ENCODE peak calls at places on chromosomes 12 and 14, in six cellular contexts. G is GM23248, K is PC-3, R is neural progenitor cell, Z is SK-N-SH, B is HCT116. C is an unnamed sample.
A peak's percentile ranks its signal among the peaks of the same experiment; 100 is the strongest.

GRCh38 chr12:104737113-104737512 is 221.0 kb downstream of the SLC41A2 start:
- DNase-seq in G (no peak), K (no peak), R (no peak), Z (no peak), B (no peak), C (no peak)

GRCh38 chr12:12334710-12335040 is 15.4 kb downstream of the MANSC1 start:
- DNase-seq in G (no peak), K (no peak), R (no peak), Z (no peak), B (no peak), C (no peak)

GRCh38 chr12:101671157-101671791 is 26.2 kb upstream of the CHPT1 start:
- DNase-seq in G (no peak), K (no peak), R (no peak), Z (no peak), B (no peak), C (peak; percentile 51)

GRCh38 chr12:110693731-110694130 is 4.8 kb upstream of the HVCN1 start:
- DNase-seq in G (no peak), K (no peak), R (no peak), Z (peak; percentile 61), B (no peak), C (no peak)

GRCh38 chr12:10722502-10722904 is 620 bp downstream of the YBX3 start:
- DNase-seq in G (peak; percentile 88), K (peak; percentile 48), R (peak; percentile 59), Z (peak; percentile 23), B (no peak), C (peak; percentile 47)

GRCh38 chr12:59181378-59181777 is 261.1 kb upstream of the LRIG3 start:
- DNase-seq in G (no peak), K (no peak), R (no peak), Z (no peak), B (no peak), C (peak; percentile 23)

GRCh38 chr12:89875809-89876208 is 167.2 kb upstream of the ATP2B1 start:
- DNase-seq in G (no peak), K (no peak), R (no peak), Z (no peak), B (no peak), C (no peak)

GRCh38 chr12:115572440-115572839 is 705.1 kb downstream of the MED13L start:
- DNase-seq in G (peak; percentile 4), K (no peak), R (no peak), Z (no peak), B (no peak), C (no peak)

GRCh38 chr14:65204056-65204455 is 101.7 kb upstream of the MAX start:
- DNase-seq in G (no peak), K (no peak), R (no peak), Z (no peak), B (no peak), C (no peak)

GRCh38 chr14:23349156-23349845 is 3.4 kb downstream of the SLC22A17 start:
- DNase-seq in G (no peak), K (no peak), R (no peak), Z (no peak), B (no peak), C (no peak)

GRCh38 chr12:53115112-53115890 is 12.0 kb downstream of the SOAT2 start:
- DNase-seq in G (no peak), K (no peak), R (peak; percentile 33), Z (no peak), B (no peak), C (no peak)

GRCh38 chr14:102095231-102095870 is 8.5 kb upstream of the HSP90AA1 start:
- DNase-seq in G (peak; percentile 68), K (peak; percentile 37), R (no peak), Z (no peak), B (no peak), C (no peak)

GRCh38 chr12:89472508-89472907 is 52.1 kb downstream of the GALNT4 start:
- DNase-seq in G (peak; percentile 87), K (peak; percentile 37), R (no peak), Z (no peak), B (no peak), C (no peak)

GRCh38 chr14:95408731-95409471 is 89.2 kb upstream of the CLMN start:
- DNase-seq in G (no peak), K (no peak), R (no peak), Z (no peak), B (no peak), C (no peak)

GRCh38 chr14:99383457-99384428 is 96.9 kb downstream of the SETD3 start:
- DNase-seq in G (no peak), K (no peak), R (no peak), Z (no peak), B (no peak), C (no peak)

GRCh38 chr12:48105867-48106563 is at the start of gene SENP1:
- DNase-seq in G (peak; percentile 94), K (peak; percentile 85), R (peak; percentile 90), Z (peak; percentile 90), B (peak; percentile 78), C (peak; percentile 85)

GRCh38 chr12:32586390-32586789 is 92.7 kb upstream of the DNM1L start:
- DNase-seq in G (peak; percentile 64), K (peak; percentile 49), R (no peak), Z (no peak), B (no peak), C (no peak)

DNA sequence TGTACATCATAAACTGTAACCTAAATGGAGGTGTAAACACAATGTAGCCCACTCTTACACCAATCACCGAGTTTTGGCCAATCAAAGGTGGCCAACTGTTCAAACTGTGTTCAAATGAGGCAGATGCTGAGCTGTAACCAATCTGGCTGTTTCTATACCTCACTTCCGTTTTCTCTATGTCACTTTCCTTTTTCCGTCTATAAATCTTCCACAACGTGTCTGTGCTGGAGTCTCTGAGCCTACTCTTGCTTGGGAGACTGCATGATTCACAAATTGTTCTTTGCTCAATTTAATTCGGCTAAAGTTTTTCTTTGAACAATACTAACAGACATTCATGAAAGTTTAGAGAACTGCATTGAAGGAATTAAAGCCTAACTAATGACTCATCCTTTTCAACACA is 547.1 kb upstream of the USP15 start:
- DNase-seq in G (peak; percentile 0), K (no peak), R (no peak), Z (no peak), B (no peak), C (no peak)
- H3K27ac ChIP-seq in G (no peak overlapping the region), K (no peak overlapping the region), R (no peak overlapping the region), Z (no peak overlapping the region), B (no peak overlapping the region), C (no peak overlapping the region)

GRCh38 chr12:80936353-80936641 is 1.4 kb downstream of the LIN7A start:
- DNase-seq in G (no peak), K (no peak), R (peak; percentile 68), Z (no peak), B (no peak), C (no peak)

GRCh38 chr12:80935076-80935475 is 2.7 kb downstream of the LIN7A start:
- DNase-seq in G (no peak), K (no peak), R (peak; percentile 43), Z (no peak), B (no peak), C (no peak)

GRCh38 chr12:80938397-80938796 is 663 bp upstream of the LIN7A start:
- DNase-seq in G (no peak), K (no peak), R (no peak), Z (no peak), B (no peak), C (no peak)

GRCh38 chr12:80937391-80938238 is at the start of gene LIN7A:
- DNase-seq in G (peak; percentile 44), K (no peak), R (peak; percentile 73), Z (peak; percentile 33), B (no peak), C (no peak)

GRCh38 chr12:80936642-80937390 is 918 bp downstream of the LIN7A start:
- DNase-seq in G (peak; percentile 68), K (peak; percentile 7), R (peak; percentile 80), Z (peak; percentile 44), B (peak; percentile 7), C (peak; percentile 44)
- TF ChIP-seq EZH2phosphoT487 in G (no peak), K (peak; percentile 41), R (no peak), Z (peak; percentile 67), B (no peak), C (no peak)

GRCh38 chr12:54282949-54283593 is 2.5 kb downstream of the HNRNPA1 start:
- DNase-seq in G (no peak), K (no peak), R (no peak), Z (no peak), B (no peak), C (no peak)

GRCh38 chr12:54280401-54281260 is at the start of gene HNRNPA1:
- DNase-seq in G (peak; percentile 100), K (peak; percentile 99), R (peak; percentile 99), Z (peak; percentile 82), B (peak; percentile 100), C (peak; percentile 100)

GRCh38 chr12:54286042-54286931 is 5.8 kb downstream of the HNRNPA1 start:
- DNase-seq in G (no peak), K (no peak), R (no peak), Z (no peak), B (no peak), C (no peak)

GRCh38 chr12:54287316-54288157 is 7.0 kb downstream of the HNRNPA1 start:
- DNase-seq in G (peak; percentile 7), K (no peak), R (no peak), Z (no peak), B (no peak), C (no peak)

DNA sequence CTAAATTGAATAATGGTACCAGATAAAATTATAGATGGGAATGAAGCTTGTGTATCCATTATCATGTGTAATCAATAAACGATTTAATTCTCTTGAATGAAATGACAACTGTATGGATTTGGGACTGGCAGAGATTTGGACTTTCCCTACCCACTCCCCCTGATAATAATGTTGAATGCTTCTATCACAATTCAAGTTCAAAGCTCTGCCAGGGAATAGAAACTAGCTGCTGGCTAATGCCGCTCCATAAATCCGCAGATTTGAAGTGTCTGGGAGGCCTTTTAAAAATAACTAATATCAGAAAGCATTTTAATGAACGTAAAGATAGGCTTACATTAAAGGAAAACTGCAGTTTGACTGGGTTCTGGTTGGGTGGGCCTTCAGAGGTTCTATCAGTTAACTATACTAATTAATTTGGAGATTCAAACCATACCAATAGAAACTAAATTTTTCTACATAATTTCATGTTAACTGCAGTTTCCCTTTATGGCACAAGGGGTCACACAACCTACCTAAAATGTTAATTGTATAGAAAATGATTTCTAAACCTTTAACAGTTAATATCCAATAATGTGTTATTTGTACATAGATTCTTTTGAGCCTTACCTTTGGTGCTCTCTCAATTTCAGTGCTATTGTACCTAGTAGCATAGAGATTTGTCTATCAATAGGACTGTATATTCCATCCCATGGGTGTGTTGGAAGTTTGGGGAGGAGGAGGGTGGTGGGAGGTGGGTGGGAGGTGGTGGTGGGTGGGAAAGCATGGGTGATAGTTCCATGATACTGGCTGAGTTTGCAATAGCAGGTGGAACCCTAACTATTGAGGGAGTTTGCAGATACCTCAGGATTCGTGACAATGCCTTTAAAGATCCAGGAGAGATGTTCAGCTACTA is 4.9 kb downstream of the HNRNPA1 start:
- DNase-seq in G (peak; percentile 43), K (no peak), R (no peak), Z (no peak), B (no peak), C (no peak)
- H3K9ac ChIP-seq in G (peak overlapping the region; percentile 46), K (no peak overlapping the region), R (no peak overlapping the region), Z (peak overlapping the region; percentile 7), B (no peak overlapping the region), C (no peak overlapping the region)

DNA sequence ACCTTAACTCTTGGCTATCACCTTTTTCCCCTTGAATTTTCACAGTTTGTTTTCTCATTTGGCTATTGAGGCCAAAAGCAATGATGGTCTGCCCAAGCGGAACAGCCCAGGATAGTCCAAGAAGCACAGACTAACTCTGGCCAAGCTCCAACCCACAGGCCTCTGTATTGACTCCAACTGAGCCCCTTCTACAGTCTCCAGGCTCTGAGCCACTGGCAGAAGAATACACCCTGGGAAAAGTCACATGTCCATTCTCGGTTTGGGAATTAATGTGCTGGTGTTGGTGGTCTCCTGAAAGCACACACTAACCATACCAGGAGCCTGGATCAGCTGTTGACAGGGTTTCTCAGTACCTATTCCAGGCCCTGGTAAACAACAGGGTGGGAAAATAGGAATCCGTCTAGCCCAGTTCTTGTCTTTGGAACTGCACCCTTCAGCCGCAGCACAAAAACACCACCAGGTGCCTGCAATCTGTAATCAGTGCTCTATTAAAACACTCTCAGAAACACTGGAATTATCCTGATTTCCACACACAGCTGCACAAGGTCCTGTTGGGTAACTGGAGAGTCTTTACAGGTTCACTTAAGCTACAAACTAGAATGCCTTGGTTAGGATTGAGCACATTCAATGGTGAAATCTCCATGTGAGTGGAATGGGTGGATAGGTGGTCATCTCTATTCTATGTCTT is 63.6 kb downstream of the STXBP6 start:
- DNase-seq in G (no peak), K (no peak), R (no peak), Z (no peak), B (no peak), C (no peak)
- H3K27ac ChIP-seq in G (no peak overlapping the region), K (no peak overlapping the region), R (no peak overlapping the region), Z (no peak overlapping the region), B (no peak overlapping the region), C (no peak overlapping the region)

C was measured in MM.1S.